ENCODE peak calls at places on chromosomes 4 and X, in five cellular contexts. One of them, this sample, is unnamed.

GRCh38 chrX:8233091-8233490 is 62.0 kb upstream of the VCX2 start:
- DNase-seq in stimulated activated CD4-positive, alpha-beta T cell treated with anti-CD3 and anti-CD28 coated beads, Interleukin-12 subunit alpha, Interleukin-12 subunit beta, amount 100 ng/mL, for 48 hours: no peak
- DNase-seq in GM20000: no peak
- DNase-seq in activated CD4-positive, alpha-beta memory T cell treated with anti-CD3 and anti-CD28 coated beads for 36 hours: no peak
- DNase-seq in HT1080: no peak
- DNase-seq in this sample: no peak

GRCh38 chrX:10884246-10884645 is 226.9 kb upstream of the HCCS start:
- DNase-seq in GM20000: no peak
- DNase-seq in activated CD4-positive, alpha-beta memory T cell treated with anti-CD3 and anti-CD28 coated beads for 36 hours: no peak
- DNase-seq in stimulated activated CD4-positive, alpha-beta T cell treated with anti-CD3 and anti-CD28 coated beads, Interleukin-12 subunit alpha, Interleukin-12 subunit beta, amount 100 ng/mL, for 48 hours: no peak
- DNase-seq in HT1080: no peak
- DNase-seq in this sample: no peak

GRCh38 chr4:105414316-105414715 is 59.5 kb downstream of the PPA2 start:
- DNase-seq in activated CD4-positive, alpha-beta memory T cell treated with anti-CD3 and anti-CD28 coated beads for 36 hours: no peak
- DNase-seq in stimulated activated CD4-positive, alpha-beta T cell treated with anti-CD3 and anti-CD28 coated beads, Interleukin-12 subunit alpha, Interleukin-12 subunit beta, amount 100 ng/mL, for 48 hours: no peak
- DNase-seq in HT1080: no peak
- DNase-seq in GM20000: no peak
- DNase-seq in this sample: no peak

GRCh38 chr4:168853770-168854169 is 156.3 kb downstream of the CBR4 start:
- DNase-seq in activated CD4-positive, alpha-beta memory T cell treated with anti-CD3 and anti-CD28 coated beads for 36 hours: no peak
- DNase-seq in stimulated activated CD4-positive, alpha-beta T cell treated with anti-CD3 and anti-CD28 coated beads, Interleukin-12 subunit alpha, Interleukin-12 subunit beta, amount 100 ng/mL, for 48 hours: no peak
- DNase-seq in GM20000: no peak
- DNase-seq in HT1080: no peak
- DNase-seq in this sample: no peak

GRCh38 chr4:112633477-112634235 is 3.1 kb downstream of the ZGRF1 start:
- DNase-seq in activated CD4-positive, alpha-beta memory T cell treated with anti-CD3 and anti-CD28 coated beads for 36 hours: no peak
- DNase-seq in GM20000: peak
- DNase-seq in HT1080: peak
- DNase-seq in stimulated activated CD4-positive, alpha-beta T cell treated with anti-CD3 and anti-CD28 coated beads, Interleukin-12 subunit alpha, Interleukin-12 subunit beta, amount 100 ng/mL, for 48 hours: no peak
- DNase-seq in this sample: no peak

GRCh38 chr4:72326692-72327632 is 242.1 kb downstream of the ADAMTS3 start:
- DNase-seq in HT1080: peak
- DNase-seq in stimulated activated CD4-positive, alpha-beta T cell treated with anti-CD3 and anti-CD28 coated beads, Interleukin-12 subunit alpha, Interleukin-12 subunit beta, amount 100 ng/mL, for 48 hours: no peak
- DNase-seq in activated CD4-positive, alpha-beta memory T cell treated with anti-CD3 and anti-CD28 coated beads for 36 hours: no peak
- DNase-seq in GM20000: peak
- DNase-seq in this sample: no peak

GRCh38 chr4:110793890-110794588 is 171.2 kb upstream of the PITX2 start:
- DNase-seq in stimulated activated CD4-positive, alpha-beta T cell treated with anti-CD3 and anti-CD28 coated beads, Interleukin-12 subunit alpha, Interleukin-12 subunit beta, amount 100 ng/mL, for 48 hours: no peak
- DNase-seq in activated CD4-positive, alpha-beta memory T cell treated with anti-CD3 and anti-CD28 coated beads for 36 hours: no peak
- DNase-seq in GM20000: no peak
- DNase-seq in HT1080: no peak
- DNase-seq in this sample: no peak

GRCh38 chrX:109934434-109934833 is 68.5 kb upstream of the TMEM164 start:
- DNase-seq in HT1080: no peak
- DNase-seq in stimulated activated CD4-positive, alpha-beta T cell treated with anti-CD3 and anti-CD28 coated beads, Interleukin-12 subunit alpha, Interleukin-12 subunit beta, amount 100 ng/mL, for 48 hours: no peak
- DNase-seq in activated CD4-positive, alpha-beta memory T cell treated with anti-CD3 and anti-CD28 coated beads for 36 hours: no peak
- DNase-seq in GM20000: no peak
- DNase-seq in this sample: no peak

GRCh38 chr4:146292508-146292907 is 78.2 kb downstream of the REELD1 start:
- DNase-seq in HT1080: no peak
- DNase-seq in activated CD4-positive, alpha-beta memory T cell treated with anti-CD3 and anti-CD28 coated beads for 36 hours: no peak
- DNase-seq in stimulated activated CD4-positive, alpha-beta T cell treated with anti-CD3 and anti-CD28 coated beads, Interleukin-12 subunit alpha, Interleukin-12 subunit beta, amount 100 ng/mL, for 48 hours: no peak
- DNase-seq in GM20000: no peak
- DNase-seq in this sample: no peak

GRCh38 chr4:5782829-5783476 is 72.0 kb downstream of the EVC start:
- DNase-seq in HT1080: no peak
- DNase-seq in stimulated activated CD4-positive, alpha-beta T cell treated with anti-CD3 and anti-CD28 coated beads, Interleukin-12 subunit alpha, Interleukin-12 subunit beta, amount 100 ng/mL, for 48 hours: no peak
- DNase-seq in activated CD4-positive, alpha-beta memory T cell treated with anti-CD3 and anti-CD28 coated beads for 36 hours: no peak
- DNase-seq in GM20000: no peak
- DNase-seq in this sample: no peak

GRCh38 chr4:53055274-53055673 is 193.2 kb downstream of the RASL11B start:
- DNase-seq in activated CD4-positive, alpha-beta memory T cell treated with anti-CD3 and anti-CD28 coated beads for 36 hours: no peak
- DNase-seq in HT1080: peak
- DNase-seq in GM20000: no peak
- DNase-seq in stimulated activated CD4-positive, alpha-beta T cell treated with anti-CD3 and anti-CD28 coated beads, Interleukin-12 subunit alpha, Interleukin-12 subunit beta, amount 100 ng/mL, for 48 hours: no peak
- DNase-seq in this sample: no peak

GRCh38 chrX:46791927-46792825 is 33.3 kb upstream of the SLC9A7 start:
- DNase-seq in HT1080: peak
- DNase-seq in activated CD4-positive, alpha-beta memory T cell treated with anti-CD3 and anti-CD28 coated beads for 36 hours: peak
- DNase-seq in GM20000: peak
- DNase-seq in stimulated activated CD4-positive, alpha-beta T cell treated with anti-CD3 and anti-CD28 coated beads, Interleukin-12 subunit alpha, Interleukin-12 subunit beta, amount 100 ng/mL, for 48 hours: no peak
- DNase-seq in this sample: peak